ENCODE peak calls at places on chromosomes 13 and 19, in eight cellular contexts. X is lower lobe of right lung; B is esophagus squamous epithelium; A is mammary epithelial cell; V is A673; Y is endothelial cell of umbilical vein; K is tibial artery; F is CD8-positive, alpha-beta memory T cell. U is an unnamed sample. For H3K4me1, the result is how much of the 10 kb centered on the place peaks cover.

GRCh38 chr19:34482380-34483250 is 1.1 kb downstream of the WTIP start:
- DNase-seq in X (no peak), B (no peak), A (peak), V (peak), Y (peak), K (peak), F (no peak), U (peak)

GRCh38 chr13:73610799-73611592 is 523.2 kb downstream of the KLF12 start:
- DNase-seq in X (no peak), B (no peak), A (peak), V (no peak), Y (no peak), K (no peak), F (no peak), U (no peak)

GRCh38 chr13:43698743-43699142 is 88.0 kb downstream of the ENOX1 start:
- DNase-seq in X (no peak), B (no peak), A (no peak), V (no peak), Y (no peak), K (no peak), F (no peak), U (peak)

GRCh38 chr19:547117-547516 is 3.3 kb downstream of the GZMM start:
- DNase-seq in X (no peak), B (no peak), A (no peak), V (no peak), Y (no peak), K (no peak), F (no peak), U (no peak)

GRCh38 chr19:3423183-3423829 is 56.9 kb downstream of the NFIC start:
- DNase-seq in X (no peak), B (no peak), A (no peak), V (no peak), Y (peak), K (no peak), F (no peak), U (peak)

GRCh38 chr13:80716610-80717081 is 375.7 kb upstream of the SPRY2 start:
- DNase-seq in X (no peak), B (no peak), A (no peak), V (peak), Y (peak), K (no peak), F (no peak), U (no peak)

GRCh38 chr13:83666126-83666525 is 216.1 kb downstream of the SLITRK1 start:
- DNase-seq in X (no peak), B (no peak), A (no peak), V (no peak), Y (no peak), K (no peak), F (no peak), U (peak)

GRCh38 chr13:40187324-40187795 is 479.1 kb downstream of the FOXO1 start:
- DNase-seq in X (no peak), B (no peak), A (no peak), V (no peak), Y (no peak), K (no peak), F (peak), U (no peak)

GRCh38 chr19:54325194-54325621 is 12.2 kb upstream of the LILRA5 start:
- DNase-seq in X (no peak), B (no peak), A (peak), V (peak), Y (peak), K (no peak), F (peak), U (peak)

DNA sequence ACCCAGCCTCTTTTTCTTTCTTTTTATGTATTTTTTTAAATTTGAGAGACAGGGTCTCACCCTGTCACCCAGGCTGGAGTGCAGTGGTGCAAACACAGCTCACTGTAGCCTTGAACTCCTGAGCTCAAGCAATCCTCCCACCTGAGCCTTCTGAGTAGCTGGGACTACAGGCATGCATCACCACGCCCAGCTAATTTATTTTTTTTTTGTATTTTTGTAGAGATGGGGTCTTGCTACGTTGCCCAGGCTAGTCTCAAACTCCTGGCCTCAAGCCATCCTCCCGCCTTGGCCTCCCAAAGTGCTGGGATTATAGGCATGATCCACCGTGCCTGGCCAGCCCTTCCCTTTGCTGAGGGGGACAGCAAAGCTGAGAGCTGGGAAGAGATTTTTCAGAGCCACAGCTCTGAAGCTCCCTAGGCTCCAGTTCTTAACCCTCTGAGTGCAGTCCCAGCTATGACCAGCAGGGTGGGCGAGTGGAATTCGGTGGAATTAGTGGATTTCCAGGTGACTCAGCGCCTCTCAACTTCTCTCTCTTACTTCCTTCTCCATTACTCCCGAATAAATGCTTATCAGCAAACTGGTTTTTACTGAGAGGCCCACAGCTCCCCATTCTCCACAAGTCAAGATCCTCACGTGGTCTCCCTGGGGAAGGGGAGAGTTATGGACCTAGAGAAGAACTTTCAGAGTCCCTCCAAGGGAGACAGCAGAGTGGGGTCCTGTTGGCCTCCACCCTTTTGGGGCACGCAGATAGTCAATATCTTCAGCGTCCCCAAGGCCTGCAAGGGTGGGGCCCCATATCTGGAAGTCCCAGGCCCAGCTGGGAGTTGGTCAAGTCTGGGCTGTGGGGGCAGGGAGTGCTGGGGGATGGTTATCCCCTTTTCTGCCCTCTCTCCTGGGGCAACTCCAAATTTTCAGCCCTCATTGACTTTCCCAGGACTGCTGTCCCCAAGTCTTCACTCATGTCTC is 1.2 kb downstream of the BLVRB start:
- DNase-seq in X (peak), B (no peak), A (peak), V (peak), Y (peak), K (peak), F (peak), U (peak)
- H3K4me1 ChIP-seq in X (half or more), B (under half), A (under half), V (under half), Y (under half), K (under half), F (under half), U (under half)

GRCh38 chr13:114045113-114045735 is 71.3 kb upstream of the C13orf46 start:
- DNase-seq in X (no peak), B (no peak), A (no peak), V (no peak), Y (no peak), K (no peak), F (no peak), U (no peak)

GRCh38 chr13:114048463-114048862 is 74.6 kb upstream of the C13orf46 start:
- DNase-seq in X (no peak), B (no peak), A (no peak), V (no peak), Y (no peak), K (no peak), F (no peak), U (no peak)

GRCh38 chr13:114047358-114047881 is 73.5 kb upstream of the C13orf46 start:
- DNase-seq in X (no peak), B (no peak), A (no peak), V (no peak), Y (no peak), K (no peak), F (no peak), U (no peak)

GRCh38 chr13:114044486-114044885 is 70.6 kb upstream of the C13orf46 start:
- DNase-seq in X (no peak), B (no peak), A (no peak), V (peak), Y (no peak), K (no peak), F (no peak), U (peak)

GRCh38 chr13:114046447-114046846 is 72.6 kb upstream of the C13orf46 start:
- DNase-seq in X (no peak), B (no peak), A (no peak), V (no peak), Y (no peak), K (no peak), F (no peak), U (no peak)
- H3K4me1 ChIP-seq in X (under half), B (under half), A (under half), V (under half), Y (under half), K (under half), F (half or more), U (under half)

DNA sequence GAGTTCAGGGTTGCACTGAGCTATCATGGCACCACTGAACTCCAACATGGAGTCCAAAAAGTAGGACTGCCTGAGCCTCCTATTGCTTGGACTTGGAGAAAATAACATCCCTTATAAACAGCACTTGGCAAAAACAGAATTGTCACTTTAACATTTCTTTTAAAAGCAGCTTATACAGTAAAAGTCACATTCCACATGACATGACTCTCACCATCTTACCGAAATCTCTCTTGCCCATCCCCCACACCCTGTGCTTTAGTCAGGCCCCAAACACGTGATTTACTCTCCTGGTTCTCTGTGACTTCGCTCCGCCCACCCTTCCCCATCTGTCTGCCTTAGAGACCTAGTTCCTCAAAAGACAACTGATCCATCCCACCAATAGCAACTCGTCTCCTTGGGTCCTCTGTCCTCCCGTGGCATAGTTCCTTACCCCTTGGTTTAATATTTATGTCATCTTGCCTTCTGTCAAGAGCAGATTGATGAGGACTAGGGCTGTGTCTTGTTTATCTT is 4.6 kb downstream of the SAFB start:
- DNase-seq in X (peak), B (no peak), A (no peak), V (peak), Y (no peak), K (peak), F (no peak), U (peak)
- H3K4me1 ChIP-seq in X (half or more), B (half or more), A (under half), V (under half), Y (under half), K (half or more), F (half or more), U (under half)

GRCh38 chr19:12767666-12768065 is 7.7 kb downstream of the HOOK2 start:
- DNase-seq in X (no peak), B (no peak), A (no peak), V (no peak), Y (no peak), K (no peak), F (no peak), U (no peak)
- H3K4me1 ChIP-seq in X (under half), B (under half), A (under half), V (under half), Y (under half), K (under half), F (under half), U (under half)

GRCh38 chr13:20903164-20903475 is 574 bp upstream of the XPO4 start:
- DNase-seq in X (no peak), B (no peak), A (no peak), V (no peak), Y (no peak), K (no peak), F (no peak), U (no peak)
- H3K4me1 ChIP-seq in X (under half), B (under half), A (under half), V (under half), Y (under half), K (under half), F (under half), U (under half)

GRCh38 chr13:98508280-98509074 is 68.4 kb downstream of the STK24 start:
- DNase-seq in X (no peak), B (no peak), A (peak), V (no peak), Y (no peak), K (no peak), F (no peak), U (peak)

GRCh38 chr13:98504371-98504963 is 72.4 kb downstream of the STK24 start:
- DNase-seq in X (no peak), B (no peak), A (no peak), V (no peak), Y (no peak), K (no peak), F (no peak), U (no peak)

GRCh38 chr13:98506343-98507059 is 70.4 kb downstream of the STK24 start:
- DNase-seq in X (no peak), B (no peak), A (no peak), V (no peak), Y (no peak), K (no peak), F (no peak), U (no peak)

GRCh38 chr13:98509271-98510155 is 67.4 kb downstream of the STK24 start:
- DNase-seq in X (peak), B (peak), A (peak), V (no peak), Y (peak), K (peak), F (no peak), U (peak)

DNA sequence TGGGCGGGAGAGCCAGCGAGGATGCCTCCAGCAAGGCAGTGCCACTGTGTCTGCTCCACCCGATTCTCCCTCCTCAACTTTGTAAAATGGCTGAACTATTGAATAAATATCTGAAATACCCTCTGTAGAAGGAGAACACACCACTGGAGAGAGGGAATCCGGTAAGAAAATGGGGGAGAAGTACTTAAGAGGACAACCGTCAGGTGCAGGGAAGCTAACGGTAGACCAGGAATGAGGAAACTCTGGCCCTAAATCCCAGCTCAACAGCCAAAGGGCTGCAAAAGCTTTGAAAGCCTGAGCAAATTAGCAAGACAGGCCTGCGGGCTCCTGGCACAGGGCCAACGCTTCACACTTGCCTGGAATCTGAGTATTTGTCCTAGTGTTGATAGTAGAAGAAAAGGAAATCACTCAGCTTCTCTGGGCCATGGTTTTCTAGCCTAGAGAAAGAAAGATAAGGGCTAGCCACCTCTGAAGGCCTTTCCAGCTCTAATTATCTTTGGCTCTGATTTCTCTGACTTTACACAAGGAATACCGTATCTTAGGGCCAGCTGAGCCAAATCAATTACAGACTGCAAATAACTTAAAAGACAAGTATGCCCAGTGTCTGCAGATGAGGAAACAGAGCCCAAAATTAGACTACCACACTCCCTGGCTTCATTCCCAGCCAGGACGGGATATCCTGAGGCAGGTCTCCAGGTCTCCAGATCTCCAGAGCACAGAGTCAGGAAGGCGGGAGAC is 69.7 kb downstream of the STK24 start:
- DNase-seq in X (peak), B (no peak), A (no peak), V (peak), Y (peak), K (no peak), F (no peak), U (peak)
- H3K4me1 ChIP-seq in X (half or more), B (half or more), A (under half), V (under half), Y (half or more), K (half or more), F (half or more), U (half or more)

GRCh38 chr19:44800461-44800860 is 8.4 kb upstream of the BCAM start:
- DNase-seq in X (peak), B (no peak), A (peak), V (peak), Y (peak), K (peak), F (peak), U (peak)
- H3K4me1 ChIP-seq in X (under half), B (under half), A (under half), V (under half), Y (under half), K (under half), F (under half), U (under half)

DNA sequence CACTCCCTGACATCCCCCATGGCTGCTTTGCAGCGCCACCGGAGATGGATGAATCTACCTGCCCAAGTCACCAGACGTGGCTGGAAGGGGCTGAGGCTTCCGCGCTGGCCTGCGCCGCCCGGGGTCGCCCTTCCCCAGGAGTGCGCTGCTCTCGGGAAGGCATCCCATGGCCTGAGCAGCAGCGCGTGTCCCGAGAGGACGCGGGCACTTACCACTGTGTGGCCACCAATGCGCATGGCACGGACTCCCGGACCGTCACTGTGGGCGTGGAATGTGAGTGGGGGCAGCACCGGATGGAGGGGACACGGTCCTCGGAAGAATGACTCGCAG is 4.6 kb downstream of the ICAM5 start:
- DNase-seq in X (no peak), B (no peak), A (no peak), V (no peak), Y (no peak), K (no peak), F (no peak), U (no peak)
- H3K4me1 ChIP-seq in X (half or more), B (under half), A (under half), V (under half), Y (under half), K (half or more), F (half or more), U (under half)

GRCh38 chr19:14416743-14417214 is 2.4 kb downstream of the DDX39A start:
- DNase-seq in X (no peak), B (no peak), A (no peak), V (peak), Y (no peak), K (no peak), F (no peak), U (peak)
- H3K4me1 ChIP-seq in X (under half), B (under half), A (under half), V (under half), Y (under half), K (half or more), F (half or more), U (under half)